ENCODE peak calls at places on chromosomes 4 and X, in four cellular contexts. One of them, this sample, is unnamed.

GRCh38 chr4:83894831-83895230 is 358.9 kb downstream of the GPAT3 start:
- DNase-seq in K562: no peak
- DNase-seq in WTC11: no peak
- DNase-seq in HepG2: no peak
- DNase-seq in this sample: no peak

GRCh38 chrX:38806875-38807601 is 5.8 kb downstream of the MID1IP1 start:
- DNase-seq in K562: no peak
- DNase-seq in WTC11: no peak
- DNase-seq in HepG2: peak; percentile 13
- DNase-seq in this sample: no peak

GRCh38 chrX:125203737-125204578 is 115.7 kb upstream of the TEX13C start:
- DNase-seq in K562: peak; percentile 5
- DNase-seq in WTC11: peak; percentile 46
- DNase-seq in HepG2: no peak
- DNase-seq in this sample: peak; percentile 27

GRCh38 chrX:150944233-150944632 is 38.9 kb upstream of the HMGB3 start:
- DNase-seq in K562: no peak
- DNase-seq in WTC11: no peak
- DNase-seq in HepG2: no peak
- DNase-seq in this sample: no peak

GRCh38 chr4:127844605-127845116 is 36.0 kb upstream of the PLK4 start:
- DNase-seq in K562: peak; percentile 18
- DNase-seq in WTC11: no peak
- DNase-seq in HepG2: no peak
- DNase-seq in this sample: no peak

GRCh38 chr4:159649237-159649636 is 546.4 kb downstream of the RAPGEF2 start:
- DNase-seq in K562: no peak
- DNase-seq in WTC11: no peak
- DNase-seq in HepG2: no peak
- DNase-seq in this sample: no peak

GRCh38 chrX:29746326-29746725 is 469.0 kb upstream of the MAGEB2 start:
- DNase-seq in K562: no peak
- DNase-seq in WTC11: no peak
- DNase-seq in HepG2: no peak
- DNase-seq in this sample: no peak

GRCh38 chr4:61359301-61359700 is 159.2 kb downstream of the ADGRL3 start:
- DNase-seq in K562: no peak
- DNase-seq in WTC11: no peak
- DNase-seq in HepG2: no peak
- DNase-seq in this sample: no peak

GRCh38 chr4:3016839-3017410 is 53.6 kb downstream of the GRK4 start:
- DNase-seq in K562: no peak
- DNase-seq in WTC11: no peak
- DNase-seq in HepG2: no peak
- DNase-seq in this sample: peak; percentile 42

GRCh38 chr4:72031868-72032619 is at the start of gene NPFFR2:
- DNase-seq in K562: no peak
- DNase-seq in WTC11: peak; percentile 78
- DNase-seq in HepG2: no peak
- DNase-seq in this sample: peak; percentile 62

GRCh38 chrX:136046295-136046894 is 61.2 kb downstream of the SLC9A6 start:
- DNase-seq in K562: no peak
- DNase-seq in WTC11: no peak
- DNase-seq in HepG2: no peak
- DNase-seq in this sample: no peak

GRCh38 chr4:13543091-13543581 is 1.2 kb downstream of the NKX3-2 start:
- DNase-seq in K562: no peak
- DNase-seq in WTC11: no peak
- DNase-seq in HepG2: no peak
- DNase-seq in this sample: peak; percentile 31

GRCh38 chr4:98659106-98659592 is 738 bp upstream of the TSPAN5 start:
- DNase-seq in K562: no peak
- DNase-seq in WTC11: peak; percentile 43
- DNase-seq in HepG2: no peak
- DNase-seq in this sample: no peak

GRCh38 chr4:56307423-56307822 is 79.9 kb downstream of the AASDH start:
- DNase-seq in K562: no peak
- DNase-seq in WTC11: no peak
- DNase-seq in HepG2: no peak
- DNase-seq in this sample: no peak

GRCh38 chr4:94976371-94977011 is 218.7 kb downstream of the BMPR1B start:
- DNase-seq in K562: no peak
- DNase-seq in WTC11: no peak
- DNase-seq in HepG2: no peak
- DNase-seq in this sample: no peak

GRCh38 chr4:82017680-82018079 is 356.1 kb downstream of the HNRNPD start:
- DNase-seq in K562: peak; percentile 14
- DNase-seq in WTC11: no peak
- DNase-seq in HepG2: peak; percentile 12
- DNase-seq in this sample: no peak

DNA sequence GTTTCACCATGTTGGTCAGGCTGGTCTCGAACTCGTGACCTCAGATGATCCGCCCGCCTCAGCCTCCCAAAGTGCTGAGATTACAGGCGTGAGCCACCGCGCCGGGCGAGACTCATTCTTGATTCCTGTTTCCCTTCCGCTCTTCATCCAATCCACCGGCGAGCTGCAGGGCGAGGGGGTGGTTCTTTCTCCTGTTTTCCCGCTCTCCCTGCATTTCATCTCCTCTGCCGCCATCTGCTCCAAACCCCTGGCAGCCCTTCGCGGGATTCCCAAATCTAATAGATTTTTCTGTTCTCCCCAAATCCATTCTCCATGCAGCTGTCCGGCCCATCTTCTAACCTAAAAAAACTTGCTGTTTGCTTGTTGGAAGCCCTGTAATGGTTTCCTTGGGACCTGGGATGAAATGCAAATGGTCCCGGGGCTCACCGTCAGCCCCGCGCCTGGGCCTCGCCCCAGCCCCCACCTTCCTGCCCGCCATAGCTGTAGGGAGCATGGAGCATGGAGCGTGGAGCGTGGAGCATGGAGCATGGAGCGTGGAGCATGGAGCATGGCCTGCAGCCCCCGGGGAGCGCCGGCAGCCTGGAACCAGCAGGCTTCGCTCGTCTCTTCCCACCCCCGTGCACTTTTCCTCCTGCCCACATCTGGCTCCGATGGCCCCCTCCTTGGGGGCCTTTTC is 1.1 kb downstream of the ZFP42 start:
- DNase-seq in K562: no peak
- DNase-seq in WTC11: peak; percentile 66
- DNase-seq in HepG2: no peak
- DNase-seq in this sample: no peak
- TF ChIP-seq FOXJ3 in K562: no peak
- TF ChIP-seq FOXJ3 in WTC11: no peak
- TF ChIP-seq FOXJ3 in HepG2: no peak
- TF ChIP-seq FOXJ3 in this sample: no peak

DNA sequence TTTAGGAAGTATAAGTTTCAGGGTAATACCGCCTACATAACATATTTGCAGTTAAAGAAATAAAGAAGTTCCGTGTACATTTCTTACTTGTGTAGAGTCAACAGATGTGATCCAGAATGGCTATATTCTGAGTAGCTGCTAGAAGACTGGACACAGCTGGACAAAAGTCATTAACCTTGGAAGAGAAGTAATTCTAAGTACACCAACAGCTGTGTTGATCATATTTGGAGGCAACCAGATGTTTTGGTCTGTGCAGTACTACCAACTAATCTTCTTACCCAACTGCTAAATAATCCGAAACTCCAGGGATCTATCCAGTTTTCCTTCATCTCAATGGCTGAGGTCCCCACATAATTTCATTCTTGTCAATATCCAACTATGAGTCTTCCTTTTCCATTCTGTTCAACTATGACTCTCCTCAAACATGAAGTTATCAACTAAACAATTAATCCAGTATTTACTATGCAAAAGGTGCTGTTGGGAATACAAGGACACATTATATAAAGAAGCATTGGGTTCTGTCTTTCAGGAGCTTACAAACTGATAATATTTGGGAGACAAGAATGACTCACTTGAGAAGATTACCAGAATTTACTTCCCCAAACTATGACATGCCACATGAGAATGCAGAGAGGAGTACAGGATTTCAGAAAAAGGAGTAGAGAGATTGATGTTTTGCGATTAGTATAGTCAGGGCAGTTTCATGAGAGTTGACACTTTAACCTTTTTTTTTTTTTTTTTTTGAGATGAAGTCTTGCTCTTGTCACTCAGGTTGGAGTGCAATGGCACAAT is 78.2 kb downstream of the COL4A6 start:
- DNase-seq in K562: no peak
- DNase-seq in WTC11: no peak
- DNase-seq in HepG2: no peak
- DNase-seq in this sample: no peak
- TF ChIP-seq FOXJ3 in K562: no peak
- TF ChIP-seq FOXJ3 in WTC11: no peak
- TF ChIP-seq FOXJ3 in HepG2: no peak
- TF ChIP-seq FOXJ3 in this sample: no peak

GRCh38 chr4:136650541-136651277 is 881.6 kb downstream of the PCDH18 start:
- DNase-seq in K562: no peak
- DNase-seq in WTC11: no peak
- DNase-seq in HepG2: peak; percentile 2
- DNase-seq in this sample: no peak
- TF ChIP-seq FOXJ3 in K562: no peak
- TF ChIP-seq FOXJ3 in WTC11: no peak
- TF ChIP-seq FOXJ3 in HepG2: no peak
- TF ChIP-seq FOXJ3 in this sample: no peak

DNA sequence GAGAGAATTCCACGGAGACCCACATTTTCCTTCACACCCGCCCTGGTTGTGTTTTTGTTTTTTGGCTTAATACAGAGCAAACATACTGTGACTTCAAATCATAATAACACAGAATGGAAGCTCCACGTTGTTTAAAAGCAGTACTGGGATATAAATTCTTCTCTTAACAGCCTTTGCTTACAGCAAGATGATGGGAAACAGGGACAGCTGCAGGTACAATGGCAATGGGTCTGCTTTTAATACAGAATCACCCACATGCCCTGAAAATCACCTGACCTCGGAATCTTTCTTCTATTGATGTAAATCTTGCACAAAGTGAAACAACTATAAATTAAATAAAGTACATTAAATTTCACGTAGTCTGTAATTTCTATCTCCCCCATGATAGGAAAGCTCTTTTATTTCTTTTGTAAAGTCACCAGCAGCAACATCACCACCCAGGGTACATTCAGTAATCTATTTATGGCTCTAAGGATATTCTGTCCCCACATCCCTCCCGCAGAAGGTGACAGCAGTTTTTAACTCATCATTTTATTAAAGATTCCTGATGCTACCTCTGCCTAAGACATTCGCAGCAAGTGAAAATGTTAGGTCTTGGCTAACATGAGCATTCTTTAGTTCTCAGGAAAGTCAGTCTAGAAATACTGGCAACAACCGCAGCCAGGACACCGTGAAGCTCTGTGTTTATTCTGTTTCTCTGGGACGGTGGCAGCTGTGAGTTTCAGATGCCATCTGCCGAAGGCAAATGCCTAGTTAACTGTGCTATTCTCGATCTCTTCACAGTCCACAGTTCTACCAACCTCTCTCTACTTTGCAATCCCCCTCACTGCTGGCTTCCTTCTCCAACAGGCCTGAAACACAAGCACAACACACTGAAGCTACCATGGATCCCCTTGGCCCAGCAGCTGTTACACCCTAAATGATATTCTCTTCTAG is 119.1 kb downstream of the ZNF827 start:
- DNase-seq in K562: no peak
- DNase-seq in WTC11: no peak
- DNase-seq in HepG2: no peak
- DNase-seq in this sample: no peak
- TF ChIP-seq FOXJ3 in K562: no peak
- TF ChIP-seq FOXJ3 in WTC11: no peak
- TF ChIP-seq FOXJ3 in HepG2: no peak
- TF ChIP-seq FOXJ3 in this sample: no peak

GRCh38 chr4:132317923-132318322 is 831.2 kb upstream of the PCDH10 start:
- DNase-seq in K562: no peak
- DNase-seq in WTC11: no peak
- DNase-seq in HepG2: no peak
- DNase-seq in this sample: no peak

GRCh38 chr4:132313852-132314251 is 835.2 kb upstream of the PCDH10 start:
- DNase-seq in K562: no peak
- DNase-seq in WTC11: no peak
- DNase-seq in HepG2: no peak
- DNase-seq in this sample: no peak

DNA sequence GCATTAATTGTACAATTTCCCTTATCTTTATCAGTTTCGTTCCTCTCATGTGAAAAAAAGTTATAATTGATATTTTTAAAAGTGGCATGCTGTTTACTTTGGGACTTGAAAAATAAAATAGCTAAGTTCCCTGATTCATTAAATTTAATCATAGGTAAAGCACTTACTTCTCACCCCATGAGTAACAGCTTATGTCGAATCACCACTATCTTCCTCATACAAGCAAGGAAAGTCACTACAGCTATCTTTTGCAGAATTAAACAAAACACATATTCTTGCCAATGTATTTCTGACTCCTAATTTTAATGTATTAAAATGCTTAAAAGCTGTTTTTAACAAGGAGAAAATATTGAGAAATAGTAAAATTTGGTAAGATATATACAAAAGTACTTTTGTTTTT is 832.4 kb upstream of the PCDH10 start:
- DNase-seq in K562: no peak
- DNase-seq in WTC11: no peak
- DNase-seq in HepG2: no peak
- DNase-seq in this sample: no peak
- TF ChIP-seq FOXJ3 in K562: no peak
- TF ChIP-seq FOXJ3 in WTC11: no peak
- TF ChIP-seq FOXJ3 in HepG2: no peak
- TF ChIP-seq FOXJ3 in this sample: no peak

GRCh38 chr4:10096201-10096975 is 20.2 kb downstream of the WDR1 start:
- DNase-seq in K562: peak; percentile 64
- DNase-seq in WTC11: no peak
- DNase-seq in HepG2: no peak
- DNase-seq in this sample: no peak
- TF ChIP-seq FOXJ3 in K562: no peak
- TF ChIP-seq FOXJ3 in WTC11: no peak
- TF ChIP-seq FOXJ3 in HepG2: no peak
- TF ChIP-seq FOXJ3 in this sample: no peak

DNA sequence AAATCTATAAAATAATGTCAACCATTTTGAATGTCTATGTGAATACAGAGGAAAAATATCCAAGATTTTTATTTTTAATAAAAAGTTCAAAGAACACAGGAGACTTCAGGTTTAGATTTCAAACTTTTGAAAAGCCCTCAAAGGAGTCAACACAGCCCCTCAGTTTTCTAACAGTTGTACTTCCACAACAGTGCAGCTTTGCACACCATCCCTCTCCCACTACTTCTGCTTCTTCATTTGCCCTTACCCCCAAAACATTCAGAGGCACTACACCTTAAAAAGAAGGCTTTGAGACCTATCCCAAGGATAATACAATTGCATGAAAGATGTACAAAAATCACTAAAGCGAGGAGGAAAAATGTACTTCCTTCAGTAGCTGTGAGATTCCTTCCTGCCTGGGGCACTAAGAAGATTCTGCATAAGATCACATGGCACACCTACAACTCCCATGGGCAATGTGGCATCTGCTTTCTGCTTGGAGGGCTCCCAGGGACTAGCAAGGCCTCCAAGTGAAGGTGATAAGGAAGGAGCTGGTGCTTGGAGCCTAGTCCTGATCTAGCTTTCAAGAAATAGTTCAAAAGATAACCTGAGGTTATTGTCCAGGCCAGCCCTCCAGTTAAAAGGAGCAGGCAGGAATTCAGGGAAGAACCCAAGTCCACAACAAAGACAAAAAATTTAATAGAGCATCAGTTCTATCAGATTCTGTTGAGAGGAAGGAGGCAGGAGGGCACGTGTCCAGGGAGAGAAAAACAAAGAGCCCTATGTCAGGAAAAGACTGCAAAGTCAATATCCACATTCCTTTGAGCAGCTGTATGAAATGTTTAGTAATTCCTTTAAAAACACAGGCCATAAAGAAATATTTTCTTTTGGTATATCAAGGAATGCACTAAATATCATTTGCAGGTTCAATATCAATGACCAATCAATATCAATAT is 19.1 kb downstream of the ARAP2 start:
- DNase-seq in K562: no peak
- DNase-seq in WTC11: no peak
- DNase-seq in HepG2: peak; percentile 28
- DNase-seq in this sample: no peak
- TF ChIP-seq FOXJ3 in K562: no peak
- TF ChIP-seq FOXJ3 in WTC11: no peak
- TF ChIP-seq FOXJ3 in HepG2: no peak
- TF ChIP-seq FOXJ3 in this sample: no peak